ENCODE peak calls at places on chromosomes 4 and X, in six cellular contexts. E is K562, C is GM12878, O is A549, X is endothelial cell of umbilical vein, G is HepG2. J is an unnamed sample.

GRCh38 chr4:102554482-102554881 is 53.3 kb downstream of the NFKB1 start:
- DNase-seq in E (no peak), C (no peak), O (no peak), X (no peak), G (no peak), J (no peak)

GRCh38 chr4:177482367-177482766 is 40.1 kb upstream of the AGA start:
- DNase-seq in E (no peak), C (no peak), O (no peak), X (no peak), G (no peak), J (no peak)

GRCh38 chr4:106353786-106354185 is 14.8 kb downstream of the GIMD1 start:
- DNase-seq in E (no peak), C (no peak), O (no peak), X (no peak), G (no peak), J (no peak)

GRCh38 chrX:13762015-13762414 is 27.5 kb downstream of the OFD1 start:
- DNase-seq in E (no peak), C (no peak), O (no peak), X (no peak), G (no peak), J (no peak)

GRCh38 chr4:81485310-81485980 is 13.7 kb upstream of the RASGEF1B start:
- DNase-seq in E (no peak), C (no peak), O (no peak), X (no peak), G (no peak), J (no peak)

GRCh38 chr4:78784255-78784654 is 8.1 kb downstream of the BMP2K start:
- DNase-seq in E (no peak), C (no peak), O (no peak), X (no peak), G (no peak), J (peak)

GRCh38 chr4:112515278-112516075 is 503 bp downstream of the NEUROG2 start:
- DNase-seq in E (peak), C (no peak), O (no peak), X (peak), G (no peak), J (peak)

GRCh38 chr4:16205298-16206164 is 20.7 kb downstream of the TAPT1 start:
- DNase-seq in E (peak), C (no peak), O (peak), X (peak), G (peak), J (peak)

GRCh38 chrX:49155900-49156837 is 6.4 kb upstream of the MAGIX start:
- DNase-seq in E (peak), C (no peak), O (peak), X (peak), G (no peak), J (peak)

GRCh38 chrX:71111141-71111843 is at the start of gene IL2RG:
- DNase-seq in E (peak), C (peak), O (no peak), X (no peak), G (no peak), J (peak)

DNA sequence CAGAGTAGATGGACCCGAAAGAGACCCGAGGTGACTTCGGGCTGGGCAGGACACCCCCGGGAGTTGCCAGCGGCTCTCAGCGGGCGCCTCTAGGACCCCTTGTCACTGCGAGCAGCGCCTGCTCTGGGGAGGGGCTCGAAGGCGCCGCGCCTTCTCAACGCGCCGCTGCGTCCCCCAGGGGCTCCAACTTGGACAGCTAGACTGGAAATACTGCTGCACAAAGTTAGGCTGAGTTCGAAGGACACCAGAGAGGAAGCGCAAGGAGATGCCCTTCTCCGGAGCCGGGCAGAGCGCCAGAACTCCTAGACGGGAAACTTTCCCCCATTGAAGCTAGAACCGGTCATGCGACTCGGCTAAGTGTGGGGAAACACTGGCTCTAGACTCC is 493 bp upstream of the KCNIP4 start:
- DNase-seq in E (no peak), C (no peak), O (no peak), X (no peak), G (no peak), J (no peak)
- TF ChIP-seq MYC in E (no peak), C (no peak), O (no peak), X (no peak), G (no peak), J (no peak)

DNA sequence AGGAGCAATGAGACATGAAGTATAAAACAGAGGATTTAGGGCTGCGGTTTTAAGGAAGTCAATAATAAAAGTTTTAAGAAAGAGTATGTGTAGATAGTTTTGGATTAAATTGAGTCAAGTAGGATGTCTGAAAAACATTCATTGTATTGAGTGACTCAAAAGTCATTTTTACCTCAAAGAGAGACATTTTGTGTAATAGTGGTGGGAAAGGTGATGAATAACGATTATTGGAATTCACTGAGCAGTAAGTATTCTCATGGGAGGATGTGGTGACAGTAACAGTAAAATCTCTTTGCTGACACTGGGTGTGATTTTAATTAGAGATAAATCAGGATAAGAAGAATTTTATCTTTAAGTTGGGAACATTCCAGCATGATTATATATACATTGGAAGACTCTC is 233.6 kb downstream of the PDHA2 start:
- DNase-seq in E (no peak), C (no peak), O (no peak), X (no peak), G (no peak), J (no peak)
- TF ChIP-seq MYC in E (no peak), C (no peak), O (no peak), X (no peak), G (no peak), J (no peak)

GRCh38 chr4:124060261-124060918 is 652.1 kb downstream of the ANKRD50 start:
- DNase-seq in E (no peak), C (peak), O (no peak), X (peak), G (no peak), J (peak)
- TF ChIP-seq MYC in E (no peak), C (no peak), O (no peak), X (no peak), G (no peak), J (no peak)

DNA sequence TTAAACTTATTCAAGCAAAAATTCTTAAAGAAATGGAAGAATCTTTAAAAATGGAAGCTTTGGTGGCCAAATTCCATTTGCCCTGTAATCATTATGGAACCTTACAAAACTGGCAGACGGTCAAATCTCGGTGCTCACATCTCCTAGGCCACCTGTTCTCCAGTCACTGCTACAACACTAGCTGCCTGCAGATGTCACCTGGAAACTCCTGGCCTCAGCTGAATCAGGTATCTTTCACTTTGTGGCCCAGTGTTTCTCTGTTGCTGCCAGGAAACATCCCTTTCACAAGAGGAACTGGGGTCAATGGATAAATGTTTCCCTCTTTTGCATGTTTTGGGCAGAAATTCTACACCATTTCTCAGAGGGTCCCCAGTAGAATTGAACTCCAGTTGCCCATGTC is 4.2 kb upstream of the CXCL3 start:
- DNase-seq in E (no peak), C (no peak), O (no peak), X (no peak), G (no peak), J (no peak)
- TF ChIP-seq MYC in E (no peak), C (no peak), O (no peak), X (no peak), G (no peak), J (no peak)

GRCh38 chr4:3689576-3690551 is 76.3 kb upstream of the ADRA2C start:
- DNase-seq in E (no peak), C (no peak), O (no peak), X (no peak), G (no peak), J (no peak)
- TF ChIP-seq MYC in E (no peak), C (no peak), O (no peak), X (no peak), G (no peak), J (no peak)